ENCODE peak calls at places on chromosomes 4 and X, in nine cellular contexts. One of them, this sample, is unnamed.

GRCh38 chr4:95084584-95084983 is 326.8 kb downstream of the BMPR1B start:
- DNase-seq in HCT116: no peak
- DNase-seq in neural progenitor cell: no peak
- DNase-seq in MM.1S: no peak
- DNase-seq in SK-N-SH: no peak
- DNase-seq in GM23248: no peak
- DNase-seq in PC-3: peak; percentile 92
- DNase-seq in hepatocyte: peak; percentile 28
- DNase-seq in GM23338: no peak
- DNase-seq in this sample: no peak

GRCh38 chr4:112910109-112910736 is 139.2 kb upstream of the ANK2 start:
- DNase-seq in MM.1S: no peak
- DNase-seq in hepatocyte: peak; percentile 21
- DNase-seq in SK-N-SH: peak; percentile 33
- DNase-seq in PC-3: peak; percentile 9
- DNase-seq in HCT116: no peak
- DNase-seq in GM23248: peak; percentile 70
- DNase-seq in neural progenitor cell: peak; percentile 11
- DNase-seq in GM23338: no peak
- DNase-seq in this sample: no peak

GRCh38 chrX:105190252-105190853 is 30.1 kb downstream of the TEX13A start:
- DNase-seq in SK-N-SH: peak; percentile 7
- DNase-seq in HCT116: no peak
- DNase-seq in GM23338: peak; percentile 36
- DNase-seq in neural progenitor cell: peak; percentile 10
- DNase-seq in PC-3: peak; percentile 74
- DNase-seq in MM.1S: peak; percentile 42
- DNase-seq in GM23248: peak; percentile 10
- DNase-seq in hepatocyte: peak; percentile 50
- DNase-seq in this sample: peak; percentile 9

GRCh38 chr4:48483777-48484493 is 792 bp downstream of the SLC10A4 start:
- DNase-seq in HCT116: no peak
- DNase-seq in neural progenitor cell: peak; percentile 29
- DNase-seq in GM23248: peak; percentile 22
- DNase-seq in SK-N-SH: peak; percentile 79
- DNase-seq in GM23338: peak; percentile 54
- DNase-seq in PC-3: no peak
- DNase-seq in hepatocyte: peak; percentile 11
- DNase-seq in MM.1S: no peak
- DNase-seq in this sample: no peak

GRCh38 chr4:101556845-101557244 is 209.5 kb upstream of the PPP3CA start:
- DNase-seq in neural progenitor cell: no peak
- DNase-seq in PC-3: no peak
- DNase-seq in GM23248: no peak
- DNase-seq in hepatocyte: no peak
- DNase-seq in MM.1S: no peak
- DNase-seq in GM23338: no peak
- DNase-seq in HCT116: no peak
- DNase-seq in SK-N-SH: no peak
- DNase-seq in this sample: no peak

GRCh38 chr4:152515678-152516077 is 20.2 kb downstream of the FBXW7 start:
- DNase-seq in PC-3: peak; percentile 53
- DNase-seq in HCT116: no peak
- DNase-seq in SK-N-SH: no peak
- DNase-seq in hepatocyte: no peak
- DNase-seq in MM.1S: no peak
- DNase-seq in neural progenitor cell: no peak
- DNase-seq in GM23338: no peak
- DNase-seq in GM23248: peak; percentile 81
- DNase-seq in this sample: no peak

GRCh38 chrX:134520860-134521390 is 61.0 kb downstream of the HPRT1 start:
- DNase-seq in MM.1S: peak; percentile 57
- DNase-seq in neural progenitor cell: peak; percentile 64
- DNase-seq in hepatocyte: peak; percentile 57
- DNase-seq in HCT116: peak; percentile 51
- DNase-seq in PC-3: peak; percentile 79
- DNase-seq in SK-N-SH: peak; percentile 61
- DNase-seq in GM23248: peak; percentile 65
- DNase-seq in GM23338: peak; percentile 80
- DNase-seq in this sample: peak; percentile 41

GRCh38 chr4:107734120-107734519 is 14.1 kb upstream of the PAPSS1 start:
- DNase-seq in PC-3: peak; percentile 33
- DNase-seq in GM23248: peak; percentile 40
- DNase-seq in hepatocyte: no peak
- DNase-seq in SK-N-SH: peak; percentile 27
- DNase-seq in neural progenitor cell: peak; percentile 74
- DNase-seq in GM23338: peak; percentile 79
- DNase-seq in HCT116: no peak
- DNase-seq in MM.1S: no peak
- DNase-seq in this sample: peak; percentile 31

GRCh38 chr4:124658795-124659194 is 53.7 kb downstream of the ANKRD50 start:
- DNase-seq in hepatocyte: no peak
- DNase-seq in HCT116: no peak
- DNase-seq in MM.1S: no peak
- DNase-seq in PC-3: no peak
- DNase-seq in GM23248: no peak
- DNase-seq in SK-N-SH: no peak
- DNase-seq in neural progenitor cell: no peak
- DNase-seq in GM23338: no peak
- DNase-seq in this sample: no peak

GRCh38 chr4:2393353-2394270 is 24.8 kb downstream of the ZFYVE28 start:
- DNase-seq in HCT116: no peak
- DNase-seq in neural progenitor cell: peak; percentile 79
- DNase-seq in hepatocyte: peak; percentile 69
- DNase-seq in GM23248: no peak
- DNase-seq in SK-N-SH: no peak
- DNase-seq in PC-3: no peak
- DNase-seq in MM.1S: peak; percentile 67
- DNase-seq in GM23338: peak; percentile 89
- DNase-seq in this sample: peak; percentile 69

GRCh38 chr4:8182858-8183725 is 16.0 kb upstream of the SH3TC1 start:
- DNase-seq in neural progenitor cell: no peak
- DNase-seq in PC-3: peak; percentile 97
- DNase-seq in HCT116: peak; percentile 23
- DNase-seq in GM23248: peak; percentile 94
- DNase-seq in hepatocyte: peak; percentile 87
- DNase-seq in GM23338: no peak
- DNase-seq in MM.1S: no peak
- DNase-seq in SK-N-SH: no peak
- DNase-seq in this sample: no peak

GRCh38 chrX:20461576-20461975 is 194.9 kb upstream of the RPS6KA3 start:
- DNase-seq in HCT116: no peak
- DNase-seq in hepatocyte: no peak
- DNase-seq in neural progenitor cell: no peak
- DNase-seq in SK-N-SH: no peak
- DNase-seq in GM23248: peak; percentile 44
- DNase-seq in GM23338: no peak
- DNase-seq in PC-3: peak; percentile 25
- DNase-seq in MM.1S: no peak
- DNase-seq in this sample: no peak

GRCh38 chr4:71537551-71538065 is 198.8 kb downstream of the SLC4A4 start:
- DNase-seq in SK-N-SH: no peak
- DNase-seq in neural progenitor cell: no peak
- DNase-seq in HCT116: no peak
- DNase-seq in GM23248: no peak
- DNase-seq in PC-3: no peak
- DNase-seq in hepatocyte: no peak
- DNase-seq in MM.1S: no peak
- DNase-seq in GM23338: no peak
- DNase-seq in this sample: no peak

GRCh38 chrX:118839334-118839958 is 15.8 kb downstream of the ZCCHC12 start:
- DNase-seq in GM23248: peak; percentile 62
- DNase-seq in MM.1S: no peak
- DNase-seq in hepatocyte: peak; percentile 80
- DNase-seq in PC-3: peak; percentile 63
- DNase-seq in GM23338: peak; percentile 83
- DNase-seq in HCT116: peak; percentile 19
- DNase-seq in neural progenitor cell: peak; percentile 88
- DNase-seq in SK-N-SH: peak; percentile 90
- DNase-seq in this sample: no peak

GRCh38 chr4:121714548-121714947 is 17.8 kb upstream of the ANXA5 start:
- DNase-seq in HCT116: no peak
- DNase-seq in SK-N-SH: no peak
- DNase-seq in hepatocyte: no peak
- DNase-seq in GM23248: no peak
- DNase-seq in MM.1S: no peak
- DNase-seq in neural progenitor cell: no peak
- DNase-seq in GM23338: no peak
- DNase-seq in PC-3: no peak
- DNase-seq in this sample: no peak

DNA sequence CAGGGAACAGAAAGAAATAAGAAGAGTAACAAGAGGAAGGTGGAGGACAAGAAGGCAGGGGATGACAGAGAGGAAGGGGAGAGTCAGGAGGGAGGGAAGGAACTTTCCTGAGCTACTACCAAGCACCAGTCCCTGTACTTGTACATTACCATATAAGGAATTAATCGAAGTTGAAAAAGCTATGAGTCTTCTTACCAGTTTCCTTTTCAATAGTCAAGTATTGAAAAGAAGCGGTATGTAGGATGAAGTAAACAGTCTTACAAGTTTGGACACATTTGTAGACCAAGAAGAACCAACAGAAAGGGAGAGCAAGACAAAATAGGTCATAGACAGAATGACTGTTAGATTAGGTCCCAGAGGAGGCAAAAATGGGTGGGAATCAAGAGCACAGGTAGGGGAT is 629.7 kb upstream of the DIPK2B start:
- DNase-seq in GM23338: no peak
- DNase-seq in HCT116: no peak
- DNase-seq in PC-3: no peak
- DNase-seq in hepatocyte: no peak
- DNase-seq in neural progenitor cell: no peak
- DNase-seq in SK-N-SH: no peak
- DNase-seq in MM.1S: no peak
- DNase-seq in GM23248: no peak
- DNase-seq in this sample: no peak
- H3K36me3 ChIP-seq in GM23338: no peaks in the 10 kb centered on the region
- H3K36me3 ChIP-seq in HCT116: peaks cover 37% of the 10 kb centered on the region
- H3K36me3 ChIP-seq in PC-3: peaks cover 59% of the 10 kb centered on the region
- H3K36me3 ChIP-seq in hepatocyte: no peaks in the 10 kb centered on the region
- H3K36me3 ChIP-seq in neural progenitor cell: no peaks in the 10 kb centered on the region
- H3K36me3 ChIP-seq in SK-N-SH: no peaks in the 10 kb centered on the region
- H3K36me3 ChIP-seq in MM.1S: no peaks in the 10 kb centered on the region
- H3K36me3 ChIP-seq in GM23248: no peaks in the 10 kb centered on the region
- H3K36me3 ChIP-seq in this sample: no peaks in the 10 kb centered on the region

GRCh38 chr4:47473351-47473750 is 9.8 kb upstream of the COMMD8 start:
- DNase-seq in GM23248: no peak
- DNase-seq in GM23338: no peak
- DNase-seq in MM.1S: no peak
- DNase-seq in SK-N-SH: no peak
- DNase-seq in HCT116: no peak
- DNase-seq in PC-3: no peak
- DNase-seq in hepatocyte: no peak
- DNase-seq in neural progenitor cell: no peak
- DNase-seq in this sample: no peak

GRCh38 chr4:47468686-47469365 is 5.3 kb upstream of the COMMD8 start:
- DNase-seq in GM23248: peak; percentile 59
- DNase-seq in PC-3: no peak
- DNase-seq in SK-N-SH: no peak
- DNase-seq in GM23338: no peak
- DNase-seq in hepatocyte: no peak
- DNase-seq in neural progenitor cell: no peak
- DNase-seq in MM.1S: no peak
- DNase-seq in HCT116: no peak
- DNase-seq in this sample: no peak

GRCh38 chr4:47471064-47471463 is 7.6 kb upstream of the COMMD8 start:
- DNase-seq in hepatocyte: no peak
- DNase-seq in GM23248: no peak
- DNase-seq in PC-3: no peak
- DNase-seq in SK-N-SH: no peak
- DNase-seq in GM23338: no peak
- DNase-seq in neural progenitor cell: no peak
- DNase-seq in MM.1S: no peak
- DNase-seq in HCT116: no peak
- DNase-seq in this sample: no peak

GRCh38 chr4:47471591-47471990 is 8.1 kb upstream of the COMMD8 start:
- DNase-seq in SK-N-SH: no peak
- DNase-seq in HCT116: no peak
- DNase-seq in GM23338: no peak
- DNase-seq in GM23248: no peak
- DNase-seq in neural progenitor cell: no peak
- DNase-seq in hepatocyte: no peak
- DNase-seq in MM.1S: no peak
- DNase-seq in PC-3: no peak
- DNase-seq in this sample: no peak

DNA sequence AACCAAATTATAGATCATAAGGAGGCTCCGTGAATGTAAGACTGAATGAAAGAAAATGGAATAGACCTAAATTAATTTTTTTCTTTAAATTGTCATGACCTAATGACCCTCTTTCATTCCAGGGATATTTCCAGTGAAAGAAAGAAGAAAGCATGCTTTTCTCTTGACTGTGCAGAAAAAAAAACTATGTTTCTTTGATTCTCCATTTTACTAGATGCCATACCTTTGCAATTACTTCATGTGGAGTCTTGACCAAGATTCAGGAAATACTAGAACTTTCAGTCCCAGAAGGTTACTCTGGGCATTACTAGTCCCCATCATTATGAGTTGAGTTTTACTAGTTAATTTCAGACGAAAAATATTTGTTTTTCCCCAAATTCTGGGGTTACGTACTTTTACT is 6.4 kb upstream of the COMMD8 start:
- DNase-seq in hepatocyte: no peak
- DNase-seq in PC-3: no peak
- DNase-seq in GM23248: peak; percentile 62
- DNase-seq in HCT116: no peak
- DNase-seq in MM.1S: no peak
- DNase-seq in SK-N-SH: no peak
- DNase-seq in GM23338: no peak
- DNase-seq in neural progenitor cell: no peak
- DNase-seq in this sample: no peak
- TF ChIP-seq EZH2phosphoT487 in hepatocyte: no peak
- TF ChIP-seq EZH2phosphoT487 in PC-3: no peak
- TF ChIP-seq EZH2phosphoT487 in GM23248: no peak
- TF ChIP-seq EZH2phosphoT487 in HCT116: no peak
- TF ChIP-seq EZH2phosphoT487 in MM.1S: no peak
- TF ChIP-seq EZH2phosphoT487 in SK-N-SH: no peak
- TF ChIP-seq EZH2phosphoT487 in GM23338: no peak
- TF ChIP-seq EZH2phosphoT487 in neural progenitor cell: no peak
- TF ChIP-seq EZH2phosphoT487 in this sample: no peak

GRCh38 chrX:13760428-13760827 is 25.9 kb downstream of the OFD1 start:
- DNase-seq in neural progenitor cell: no peak
- DNase-seq in hepatocyte: no peak
- DNase-seq in MM.1S: no peak
- DNase-seq in GM23338: no peak
- DNase-seq in HCT116: no peak
- DNase-seq in PC-3: no peak
- DNase-seq in GM23248: no peak
- DNase-seq in SK-N-SH: no peak
- DNase-seq in this sample: no peak
- H3K4me1 ChIP-seq in neural progenitor cell: peaks cover 28% of the 10 kb centered on the region
- H3K4me1 ChIP-seq in hepatocyte: no peaks in the 10 kb centered on the region
- H3K4me1 ChIP-seq in MM.1S: peaks cover 17% of the 10 kb centered on the region
- H3K4me1 ChIP-seq in GM23338: peaks cover 34% of the 10 kb centered on the region
- H3K4me1 ChIP-seq in HCT116: no peaks in the 10 kb centered on the region
- H3K4me1 ChIP-seq in PC-3: peaks cover 8% of the 10 kb centered on the region
- H3K4me1 ChIP-seq in GM23248: no peaks in the 10 kb centered on the region
- H3K4me1 ChIP-seq in SK-N-SH: no peaks in the 10 kb centered on the region
- H3K4me1 ChIP-seq in this sample: peaks cover 67% of the 10 kb centered on the region

DNA sequence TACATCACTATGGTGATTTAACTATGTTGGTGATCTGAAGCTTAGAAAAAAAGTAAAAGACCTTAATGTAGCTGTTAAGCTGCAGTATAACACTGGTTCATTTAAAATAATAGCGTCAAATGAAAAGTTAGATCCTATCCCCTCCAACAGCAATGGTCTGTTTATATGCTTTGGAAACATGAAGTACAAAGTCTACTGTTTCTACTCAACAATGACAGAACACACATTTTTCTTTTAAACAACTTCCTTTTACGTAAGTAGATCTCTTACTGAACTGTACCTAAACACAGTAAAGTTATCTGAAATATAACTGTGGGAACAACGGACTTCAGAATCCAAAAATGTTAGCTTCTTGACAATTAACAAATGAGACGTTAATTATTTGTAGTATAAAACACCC is 35.3 kb downstream of the BOD1L1 start:
- DNase-seq in hepatocyte: no peak
- DNase-seq in SK-N-SH: no peak
- DNase-seq in PC-3: no peak
- DNase-seq in HCT116: no peak
- DNase-seq in GM23248: no peak
- DNase-seq in neural progenitor cell: no peak
- DNase-seq in MM.1S: no peak
- DNase-seq in GM23338: no peak
- DNase-seq in this sample: no peak
- H3K36me3 ChIP-seq in hepatocyte: no peaks in the 10 kb centered on the region
- H3K36me3 ChIP-seq in SK-N-SH: peaks cover 92% of the 10 kb centered on the region
- H3K36me3 ChIP-seq in PC-3: peaks cover 4% of the 10 kb centered on the region
- H3K36me3 ChIP-seq in HCT116: peaks cover 18% of the 10 kb centered on the region
- H3K36me3 ChIP-seq in GM23248: peaks cover 82% of the 10 kb centered on the region
- H3K36me3 ChIP-seq in neural progenitor cell: peaks cover 6% of the 10 kb centered on the region
- H3K36me3 ChIP-seq in MM.1S: no peaks in the 10 kb centered on the region
- H3K36me3 ChIP-seq in GM23338: peaks cover 10% of the 10 kb centered on the region
- H3K36me3 ChIP-seq in this sample: peaks cover 84% of the 10 kb centered on the region

This sample was measured in OCI-LY7.